ENCODE peak calls at places on chromosomes 1 and 21, in nine cellular contexts. L is neural progenitor cell; G is suprapubic skin; Q is stomach; X is CD8-positive, alpha-beta T cell; M is IMR-90; D is Peyer's patch; F is tibial artery; Y is heart left ventricle. T is an unnamed sample.

GRCh38 chr1:42940851-42941639 is 17.6 kb downstream of the SLC2A1 start:
- DNase-seq in D (no peak), Y (no peak), M (peak; percentile 99), F (peak; percentile 80), Q (no peak), L (no peak), X (no peak), G (no peak), T (no peak)

GRCh38 chr1:234531181-234532132 is 52.5 kb upstream of the TARBP1 start:
- DNase-seq in X (no peak), D (peak; percentile 61), G (peak; percentile 89), F (peak; percentile 92), Y (peak; percentile 82), Q (peak; percentile 62), M (peak; percentile 87), L (peak; percentile 42), T (no peak)

GRCh38 chr1:112011231-112011630 is 21.8 kb upstream of the KCND3 start:
- DNase-seq in D (no peak), L (no peak), G (no peak), X (no peak), Q (no peak), F (no peak), M (peak; percentile 29), Y (no peak), T (no peak)

GRCh38 chr21:43718872-43719747 is at the start of gene PDXK:
- DNase-seq in G (no peak), Y (peak; percentile 91), L (peak; percentile 94), Q (peak; percentile 92), F (peak; percentile 93), M (peak; percentile 77), X (peak; percentile 78), D (peak; percentile 94), T (peak; percentile 67)

GRCh38 chr1:11211461-11211860 is 22.3 kb downstream of the ANGPTL7 start:
- DNase-seq in Y (no peak), M (no peak), X (no peak), D (no peak), L (no peak), G (no peak), Q (no peak), F (no peak), T (no peak)

GRCh38 chr1:70459502-70460225 is 48.6 kb downstream of the CTH start:
- DNase-seq in Y (no peak), D (no peak), M (peak; percentile 20), X (no peak), G (no peak), F (no peak), L (no peak), Q (no peak), T (no peak)

GRCh38 chr1:214615871-214616270 is 12.9 kb downstream of the CENPF start:
- DNase-seq in Y (no peak), Q (no peak), X (no peak), G (no peak), M (peak; percentile 77), D (no peak), F (no peak), L (no peak), T (no peak)

GRCh38 chr21:33949516-33950424 is 34.2 kb upstream of the ATP5PO start:
- DNase-seq in M (no peak), G (no peak), Y (no peak), L (no peak), F (no peak), D (no peak), Q (no peak), X (peak; percentile 64), T (peak; percentile 62)

DNA sequence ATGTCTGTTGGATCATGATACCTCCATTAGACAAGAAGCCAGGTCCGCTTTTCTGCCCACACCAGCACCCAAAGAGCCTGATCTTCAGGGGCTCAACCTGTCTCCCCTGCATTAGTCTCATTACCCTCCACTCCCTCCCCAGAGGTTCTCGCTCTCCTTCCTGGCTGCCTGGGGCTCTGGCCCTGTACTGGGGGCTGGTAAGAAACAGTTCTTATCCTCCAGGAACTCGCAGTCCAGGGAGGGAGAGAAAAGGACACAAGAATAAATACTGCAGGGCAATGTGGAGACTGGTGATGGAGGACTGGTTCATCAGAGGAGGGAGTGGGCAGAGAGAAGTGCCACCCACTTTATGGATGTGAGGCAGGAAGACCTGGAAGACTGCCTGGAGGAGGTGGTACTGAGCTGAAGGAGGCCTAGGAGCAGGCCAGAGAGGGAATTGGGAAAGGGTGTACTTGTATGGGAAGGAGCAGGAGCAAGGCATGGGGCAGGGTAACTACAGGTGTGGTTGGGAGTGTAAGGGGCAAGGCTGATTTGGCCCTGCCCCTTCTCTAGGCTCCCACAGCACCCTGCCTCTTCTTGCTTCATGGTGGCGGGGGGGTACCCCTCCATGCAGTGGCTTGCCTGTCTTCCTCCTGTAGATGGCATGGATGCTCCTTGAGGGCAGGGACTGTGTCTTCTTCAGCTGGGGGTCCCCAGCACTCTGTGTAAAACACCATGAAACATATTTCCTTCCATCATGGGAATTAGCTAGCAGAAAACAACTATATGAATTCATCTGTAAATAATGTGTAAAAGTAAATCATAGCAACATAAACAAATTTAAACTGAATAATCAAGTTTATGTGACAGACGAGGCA is 5.0 kb downstream of the LRRC71 start:
- DNase-seq in L (no peak), M (no peak), Q (no peak), G (no peak), D (no peak), X (no peak), Y (no peak), F (no peak), T (no peak)
- H3K27me3 ChIP-seq in L (peaks cover 100% of the 10 kb centered on the region), M (peaks cover 59% of the 10 kb centered on the region), Q (peaks cover 23% of the 10 kb centered on the region), G (peaks cover 89% of the 10 kb centered on the region), D (peaks cover 31% of the 10 kb centered on the region), X (peaks cover 58% of the 10 kb centered on the region), Y (peaks cover 47% of the 10 kb centered on the region), F (peaks cover 7% of the 10 kb centered on the region), T (peaks cover 70% of the 10 kb centered on the region)

GRCh38 chr1:86460998-86461397 is 7.7 kb upstream of the CLCA1 start:
- DNase-seq in L (no peak), F (no peak), Q (no peak), D (no peak), G (no peak), Y (no peak), X (no peak), M (no peak), T (no peak)

GRCh38 chr1:86464819-86465218 is 3.9 kb upstream of the CLCA1 start:
- DNase-seq in L (no peak), G (no peak), Y (no peak), D (no peak), X (no peak), F (no peak), M (no peak), Q (no peak), T (no peak)

GRCh38 chr1:86466109-86466844 is 2.5 kb upstream of the CLCA1 start:
- DNase-seq in M (no peak), G (no peak), X (no peak), D (no peak), F (no peak), L (no peak), Y (no peak), Q (no peak), T (no peak)

GRCh38 chr1:86466986-86467385 is 1.7 kb upstream of the CLCA1 start:
- DNase-seq in M (no peak), D (no peak), F (no peak), X (no peak), G (no peak), Y (no peak), L (no peak), Q (no peak), T (no peak)

GRCh38 chr1:86461482-86461881 is 7.2 kb upstream of the CLCA1 start:
- DNase-seq in G (no peak), F (no peak), Q (no peak), Y (no peak), M (no peak), L (no peak), X (no peak), D (no peak), T (no peak)
- H3K4me3 ChIP-seq in G (no peak overlapping the region), F (no peak overlapping the region), Q (no peak overlapping the region), Y (no peak overlapping the region), M (no peak overlapping the region), L (no peak overlapping the region), X (no peak overlapping the region), D (no peak overlapping the region), T (no peak overlapping the region)

GRCh38 chr1:16143005-16143565 is 12.8 kb downstream of the EPHA2 start:
- DNase-seq in M (no peak), D (no peak), L (no peak), Q (no peak), F (no peak), G (no peak), X (no peak), Y (no peak), T (no peak)

GRCh38 chr1:16144325-16145029 is 11.4 kb downstream of the EPHA2 start:
- DNase-seq in F (no peak), L (no peak), Q (no peak), D (no peak), Y (peak; percentile 33), G (no peak), M (no peak), X (no peak), T (no peak)

GRCh38 chr1:16141573-16142336 is 14.1 kb downstream of the EPHA2 start:
- DNase-seq in L (peak; percentile 28), M (no peak), F (peak; percentile 77), X (no peak), Q (no peak), G (no peak), D (no peak), Y (no peak), T (no peak)

GRCh38 chr1:16143566-16144324 is 12.1 kb downstream of the EPHA2 start:
- DNase-seq in Y (peak; percentile 86), M (no peak), D (peak; percentile 89), G (no peak), L (no peak), Q (peak; percentile 90), F (no peak), X (no peak), T (no peak)

DNA sequence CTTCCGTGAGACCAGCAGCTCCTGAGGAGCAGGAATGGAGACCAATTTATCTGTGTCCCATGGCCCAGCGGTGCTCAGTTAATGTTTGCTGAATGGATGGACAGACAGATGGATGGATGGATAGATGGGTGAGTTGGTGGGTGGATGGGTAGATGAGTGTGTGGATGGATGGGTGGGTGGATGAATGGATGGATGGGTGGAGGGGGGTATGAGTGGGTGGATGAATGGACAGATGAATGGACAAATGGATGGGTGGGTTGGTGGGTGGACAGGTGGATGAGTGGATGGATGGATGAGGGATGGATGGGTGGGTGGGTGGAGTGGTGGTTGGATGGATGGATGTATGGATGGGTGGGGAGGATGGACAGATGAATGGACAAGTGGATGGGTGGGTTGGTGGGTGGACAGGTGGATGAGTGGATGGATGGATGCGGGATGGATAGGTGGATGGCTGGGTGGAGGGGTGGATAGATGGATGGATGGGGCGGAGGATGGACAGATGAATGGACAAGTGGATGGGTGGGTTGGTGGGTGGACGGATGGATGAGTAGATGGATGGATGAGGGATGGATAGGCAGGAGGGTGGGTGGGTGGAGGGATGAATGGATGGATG is 13.4 kb downstream of the EPHA2 start:
- DNase-seq in Y (no peak), M (no peak), G (no peak), Q (no peak), D (no peak), F (no peak), X (no peak), L (no peak), T (no peak)
- H3K27ac ChIP-seq in Y (peak overlapping the region; percentile 92), M (no peak overlapping the region), G (peak overlapping the region; percentile 60), Q (no peak overlapping the region), D (no peak overlapping the region), F (peak overlapping the region; percentile 76), X (no peak overlapping the region), L (no peak overlapping the region), T (no peak overlapping the region)

GRCh38 chr1:31797216-31797615 is 18.6 kb downstream of the SPOCD1 start:
- DNase-seq in L (no peak), D (no peak), X (no peak), F (peak; percentile 44), M (no peak), Q (no peak), Y (no peak), G (peak; percentile 20), T (no peak)

GRCh38 chr1:31796707-31797106 is 19.1 kb downstream of the SPOCD1 start:
- DNase-seq in L (no peak), X (no peak), G (peak; percentile 20), D (no peak), F (peak; percentile 33), Y (no peak), M (no peak), Q (no peak), T (no peak)

GRCh38 chr1:31795096-31795675 is 20.6 kb downstream of the SPOCD1 start:
- DNase-seq in Q (no peak), D (no peak), F (peak; percentile 15), X (no peak), M (no peak), Y (no peak), L (no peak), G (peak; percentile 11), T (no peak)

GRCh38 chr1:31798086-31798432 is 17.8 kb downstream of the SPOCD1 start:
- DNase-seq in D (peak; percentile 35), Y (no peak), G (peak; percentile 68), L (no peak), X (no peak), F (peak; percentile 55), Q (no peak), M (no peak), T (no peak)

DNA sequence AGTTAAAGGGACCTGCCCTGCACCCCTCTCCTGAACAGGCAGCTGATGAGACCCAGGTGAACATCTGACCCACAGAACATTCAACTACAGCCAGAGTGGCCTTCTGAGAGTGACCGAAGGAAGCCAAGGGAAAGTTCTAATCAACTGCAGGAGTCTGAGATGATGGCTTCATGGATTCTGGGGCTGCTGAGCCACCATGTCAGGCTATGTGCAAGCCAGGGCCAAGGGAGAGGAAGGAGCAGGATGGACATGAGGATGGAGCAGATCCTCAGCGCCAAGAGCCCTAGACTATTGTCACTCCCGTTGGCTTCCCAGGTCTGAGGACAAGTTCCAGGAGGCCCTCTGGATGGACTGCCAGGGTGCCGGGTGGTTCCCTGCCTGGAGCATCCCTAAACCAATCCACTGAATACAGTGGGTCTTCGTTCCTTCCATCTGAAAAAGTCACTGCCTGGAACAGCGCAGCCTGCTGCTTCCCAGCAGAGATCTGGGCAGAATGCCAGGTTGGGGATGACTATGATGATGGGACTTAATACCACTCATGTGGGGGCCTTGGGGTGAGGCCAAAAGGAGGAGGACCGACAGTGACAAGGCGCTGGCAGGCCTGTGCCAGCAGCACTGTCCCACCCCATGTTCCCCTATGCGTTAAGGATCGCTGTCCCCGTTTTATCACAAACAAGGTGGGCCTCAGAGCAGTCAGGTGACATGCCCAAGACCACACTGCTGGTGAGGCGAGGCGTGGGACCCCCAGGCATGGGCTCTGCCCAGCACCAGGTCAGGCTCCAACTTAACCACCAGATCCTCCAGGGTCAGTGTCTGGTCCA is 19.8 kb downstream of the SPOCD1 start:
- DNase-seq in Y (peak; percentile 41), M (peak; percentile 87), L (no peak), F (peak; percentile 51), X (no peak), D (peak; percentile 43), G (peak; percentile 40), Q (peak; percentile 27), T (no peak)
- H3K27me3 ChIP-seq in Y (peaks cover 7% of the 10 kb centered on the region), M (no peaks in the 10 kb centered on the region), L (no peaks in the 10 kb centered on the region), F (no peaks in the 10 kb centered on the region), X (no peaks in the 10 kb centered on the region), D (no peaks in the 10 kb centered on the region), G (peaks cover 11% of the 10 kb centered on the region), Q (no peaks in the 10 kb centered on the region), T (peaks cover 6% of the 10 kb centered on the region)